ENCODE peak calls at places on chromosomes 2 and 18, in six cellular contexts. One of them, this sample, is unnamed.

GRCh38 chr18:7002107-7002506 is 115.5 kb downstream of the LAMA1 start:
- DNase-seq in A549: no peak
- DNase-seq in H1: no peak
- DNase-seq in HepG2: no peak
- DNase-seq in SK-N-SH: no peak
- DNase-seq in GM12878: no peak
- DNase-seq in this sample: no peak

GRCh38 chr2:29583104-29583503 is 338.3 kb downstream of the ALK start:
- DNase-seq in A549: no peak
- DNase-seq in H1: no peak
- DNase-seq in HepG2: no peak
- DNase-seq in SK-N-SH: no peak
- DNase-seq in GM12878: peak; percentile 47
- DNase-seq in this sample: no peak

GRCh38 chr18:44927127-44927849 is 246.6 kb downstream of the SETBP1 start:
- DNase-seq in A549: no peak
- DNase-seq in H1: no peak
- DNase-seq in HepG2: no peak
- DNase-seq in SK-N-SH: no peak
- DNase-seq in GM12878: no peak
- DNase-seq in this sample: no peak

GRCh38 chr2:226800941-226801784 is 1.5 kb upstream of the IRS1 start:
- DNase-seq in A549: peak; percentile 84
- DNase-seq in H1: peak; percentile 97
- DNase-seq in HepG2: peak; percentile 79
- DNase-seq in SK-N-SH: peak; percentile 92
- DNase-seq in GM12878: peak; percentile 54
- DNase-seq in this sample: no peak

GRCh38 chr2:3641841-3642421 is 16.1 kb upstream of the ALLC start:
- DNase-seq in A549: no peak
- DNase-seq in H1: peak; percentile 45
- DNase-seq in HepG2: no peak
- DNase-seq in SK-N-SH: no peak
- DNase-seq in GM12878: no peak
- DNase-seq in this sample: no peak

GRCh38 chr2:46601328-46601963 is 122.1 kb downstream of the TMEM247 start:
- DNase-seq in A549: no peak
- DNase-seq in H1: no peak
- DNase-seq in HepG2: no peak
- DNase-seq in SK-N-SH: peak; percentile 19
- DNase-seq in GM12878: no peak
- DNase-seq in this sample: no peak

GRCh38 chr2:102235491-102235890 is 48.7 kb downstream of the IL1RL2 start:
- DNase-seq in A549: no peak
- DNase-seq in H1: peak; percentile 51
- DNase-seq in HepG2: peak; percentile 61
- DNase-seq in SK-N-SH: no peak
- DNase-seq in GM12878: no peak
- DNase-seq in this sample: peak; percentile 50

GRCh38 chr2:61179701-61180639 is 18.0 kb downstream of the C2orf74 start:
- DNase-seq in A549: no peak
- DNase-seq in H1: no peak
- DNase-seq in HepG2: no peak
- DNase-seq in SK-N-SH: peak; percentile 42
- DNase-seq in GM12878: no peak
- DNase-seq in this sample: peak; percentile 47

GRCh38 chr2:103809946-103810345 is 1044.0 kb upstream of the POU3F3 start:
- DNase-seq in A549: no peak
- DNase-seq in H1: no peak
- DNase-seq in HepG2: no peak
- DNase-seq in SK-N-SH: no peak
- DNase-seq in GM12878: no peak
- DNase-seq in this sample: no peak

GRCh38 chr2:239142296-239142695 is 258.5 kb downstream of the HDAC4 start:
- DNase-seq in A549: no peak
- DNase-seq in H1: no peak
- DNase-seq in HepG2: no peak
- DNase-seq in SK-N-SH: no peak
- DNase-seq in GM12878: no peak
- DNase-seq in this sample: no peak

GRCh38 chr2:230308402-230309000 is 18.5 kb upstream of the SP140L start:
- DNase-seq in A549: no peak
- DNase-seq in H1: no peak
- DNase-seq in HepG2: no peak
- DNase-seq in SK-N-SH: no peak
- DNase-seq in GM12878: no peak
- DNase-seq in this sample: no peak

GRCh38 chr2:46669996-46670793 is 190.8 kb downstream of the TMEM247 start:
- DNase-seq in A549: no peak
- DNase-seq in H1: no peak
- DNase-seq in HepG2: no peak
- DNase-seq in SK-N-SH: no peak
- DNase-seq in GM12878: no peak
- DNase-seq in this sample: no peak

GRCh38 chr2:43269706-43270105 is 43.3 kb upstream of the ZFP36L2 start:
- DNase-seq in A549: no peak
- DNase-seq in H1: no peak
- DNase-seq in HepG2: no peak
- DNase-seq in SK-N-SH: no peak
- DNase-seq in GM12878: no peak
- DNase-seq in this sample: no peak

GRCh38 chr2:43267393-43267792 is 41.0 kb upstream of the ZFP36L2 start:
- DNase-seq in A549: no peak
- DNase-seq in H1: no peak
- DNase-seq in HepG2: no peak
- DNase-seq in SK-N-SH: peak; percentile 85
- DNase-seq in GM12878: no peak
- DNase-seq in this sample: no peak

GRCh38 chr2:43270461-43270860 is 44.1 kb upstream of the ZFP36L2 start:
- DNase-seq in A549: no peak
- DNase-seq in H1: no peak
- DNase-seq in HepG2: no peak
- DNase-seq in SK-N-SH: no peak
- DNase-seq in GM12878: no peak
- DNase-seq in this sample: no peak

GRCh38 chr2:43268066-43268971 is 41.9 kb upstream of the ZFP36L2 start:
- DNase-seq in A549: no peak
- DNase-seq in H1: no peak
- DNase-seq in HepG2: no peak
- DNase-seq in SK-N-SH: no peak
- DNase-seq in GM12878: no peak
- DNase-seq in this sample: no peak

DNA sequence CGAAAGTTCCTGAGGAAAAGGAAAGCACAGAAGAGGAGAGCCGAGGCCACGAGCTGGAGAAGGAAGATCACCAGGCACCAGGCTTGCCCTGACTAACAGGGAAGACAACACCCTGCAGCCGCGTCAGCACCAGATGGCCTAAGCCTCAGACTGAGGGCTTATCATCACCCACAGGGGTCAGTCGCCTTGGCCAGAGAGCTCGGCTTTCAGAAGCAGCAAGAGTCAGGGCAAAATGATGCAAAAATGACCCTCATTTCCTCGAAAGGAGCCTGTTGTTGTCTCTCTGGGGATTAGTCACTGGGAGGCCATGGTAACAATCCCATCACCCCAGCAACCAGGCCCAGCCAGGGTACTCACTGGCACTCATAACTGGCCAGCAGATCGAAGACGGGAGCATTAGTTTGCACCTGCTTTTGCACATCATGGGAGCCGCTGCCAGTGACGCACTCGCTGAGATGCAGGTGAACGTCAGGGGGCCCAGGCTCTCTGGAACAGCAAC is 42.7 kb upstream of the ZFP36L2 start:
- DNase-seq in A549: no peak
- DNase-seq in H1: no peak
- DNase-seq in HepG2: no peak
- DNase-seq in SK-N-SH: peak; percentile 77
- DNase-seq in GM12878: no peak
- DNase-seq in this sample: peak; percentile 73
- TF ChIP-seq CHD2 in A549: no peak
- TF ChIP-seq CHD2 in H1: no peak
- TF ChIP-seq CHD2 in HepG2: no peak
- TF ChIP-seq CHD2 in SK-N-SH: peak; percentile 39
- TF ChIP-seq CHD2 in GM12878: no peak
- TF ChIP-seq CHD2 in this sample: no peak

DNA sequence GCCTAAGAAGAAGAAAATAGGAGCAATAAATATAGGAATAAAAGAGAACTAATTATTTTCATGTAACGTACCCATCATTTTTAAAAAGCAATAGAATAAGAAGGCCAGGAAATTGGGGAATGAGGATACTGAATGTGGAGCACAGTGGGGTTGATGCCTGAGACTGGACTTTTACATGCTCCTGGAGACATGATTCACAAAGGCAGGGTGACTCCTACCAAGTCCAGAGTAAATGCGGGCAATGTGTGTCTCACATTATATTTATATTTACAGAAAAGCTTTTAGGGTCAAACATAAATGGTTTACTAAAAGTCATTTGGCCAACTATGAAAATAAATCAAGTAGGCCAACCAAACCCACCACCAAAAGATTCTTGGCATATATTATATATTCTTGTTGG is 87.9 kb upstream of the COL5A2 start:
- DNase-seq in A549: no peak
- DNase-seq in H1: no peak
- DNase-seq in HepG2: no peak
- DNase-seq in SK-N-SH: no peak
- DNase-seq in GM12878: no peak
- DNase-seq in this sample: no peak
- TF ChIP-seq CHD2 in A549: no peak
- TF ChIP-seq CHD2 in H1: no peak
- TF ChIP-seq CHD2 in HepG2: no peak
- TF ChIP-seq CHD2 in SK-N-SH: no peak
- TF ChIP-seq CHD2 in GM12878: no peak
- TF ChIP-seq CHD2 in this sample: no peak

GRCh38 chr2:145076085-145076484 is 556.2 kb upstream of the ZEB2 start:
- DNase-seq in A549: no peak
- DNase-seq in H1: no peak
- DNase-seq in HepG2: no peak
- DNase-seq in SK-N-SH: peak; percentile 5
- DNase-seq in GM12878: no peak
- DNase-seq in this sample: no peak
- TF ChIP-seq CHD2 in A549: no peak
- TF ChIP-seq CHD2 in H1: no peak
- TF ChIP-seq CHD2 in HepG2: no peak
- TF ChIP-seq CHD2 in SK-N-SH: no peak
- TF ChIP-seq CHD2 in GM12878: no peak
- TF ChIP-seq CHD2 in this sample: no peak

GRCh38 chr2:118224888-118225264 is 136.6 kb downstream of the INSIG2 start:
- DNase-seq in A549: no peak
- DNase-seq in H1: no peak
- DNase-seq in HepG2: no peak
- DNase-seq in SK-N-SH: peak; percentile 21
- DNase-seq in GM12878: no peak
- DNase-seq in this sample: no peak
- TF ChIP-seq CHD2 in A549: no peak
- TF ChIP-seq CHD2 in H1: no peak
- TF ChIP-seq CHD2 in HepG2: no peak
- TF ChIP-seq CHD2 in SK-N-SH: no peak
- TF ChIP-seq CHD2 in GM12878: no peak
- TF ChIP-seq CHD2 in this sample: no peak

GRCh38 chr2:30684996-30685395 is 122.2 kb downstream of the CAPN13 start:
- DNase-seq in A549: no peak
- DNase-seq in H1: peak; percentile 10
- DNase-seq in HepG2: no peak
- DNase-seq in SK-N-SH: no peak
- DNase-seq in GM12878: no peak
- DNase-seq in this sample: no peak

GRCh38 chr2:30684026-30684425 is 123.2 kb downstream of the CAPN13 start:
- DNase-seq in A549: no peak
- DNase-seq in H1: peak; percentile 13
- DNase-seq in HepG2: no peak
- DNase-seq in SK-N-SH: no peak
- DNase-seq in GM12878: no peak
- DNase-seq in this sample: no peak

GRCh38 chr2:30681022-30681421 is 126.2 kb downstream of the CAPN13 start:
- DNase-seq in A549: no peak
- DNase-seq in H1: no peak
- DNase-seq in HepG2: no peak
- DNase-seq in SK-N-SH: no peak
- DNase-seq in GM12878: no peak
- DNase-seq in this sample: no peak

GRCh38 chr2:30684546-30684945 is 122.7 kb downstream of the CAPN13 start:
- DNase-seq in A549: no peak
- DNase-seq in H1: peak; percentile 13
- DNase-seq in HepG2: no peak
- DNase-seq in SK-N-SH: no peak
- DNase-seq in GM12878: no peak
- DNase-seq in this sample: no peak

GRCh38 chr2:30683240-30683956 is 123.8 kb downstream of the CAPN13 start:
- DNase-seq in A549: no peak
- DNase-seq in H1: peak; percentile 19
- DNase-seq in HepG2: no peak
- DNase-seq in SK-N-SH: no peak
- DNase-seq in GM12878: no peak
- DNase-seq in this sample: no peak
- TF ChIP-seq CHD2 in A549: no peak
- TF ChIP-seq CHD2 in H1: no peak
- TF ChIP-seq CHD2 in HepG2: no peak
- TF ChIP-seq CHD2 in SK-N-SH: no peak
- TF ChIP-seq CHD2 in GM12878: no peak
- TF ChIP-seq CHD2 in this sample: no peak

GRCh38 chr2:189580267-189580661 is 322 bp downstream of the SLC40A1 start:
- DNase-seq in A549: peak; percentile 17
- DNase-seq in H1: peak; percentile 53
- DNase-seq in HepG2: peak; percentile 40
- DNase-seq in SK-N-SH: peak; percentile 65
- DNase-seq in GM12878: no peak
- DNase-seq in this sample: peak; percentile 58
- TF ChIP-seq CHD2 in A549: no peak
- TF ChIP-seq CHD2 in H1: no peak
- TF ChIP-seq CHD2 in HepG2: no peak
- TF ChIP-seq CHD2 in SK-N-SH: no peak
- TF ChIP-seq CHD2 in GM12878: no peak
- TF ChIP-seq CHD2 in this sample: no peak

GRCh38 chr18:58005036-58005435 is 39.0 kb upstream of the NEDD4L start:
- DNase-seq in A549: no peak
- DNase-seq in H1: no peak
- DNase-seq in HepG2: no peak
- DNase-seq in SK-N-SH: no peak
- DNase-seq in GM12878: no peak
- DNase-seq in this sample: no peak
- TF ChIP-seq CHD2 in A549: no peak
- TF ChIP-seq CHD2 in H1: no peak
- TF ChIP-seq CHD2 in HepG2: no peak
- TF ChIP-seq CHD2 in SK-N-SH: no peak
- TF ChIP-seq CHD2 in GM12878: no peak
- TF ChIP-seq CHD2 in this sample: no peak

GRCh38 chr2:54945401-54946219 is 104.6 kb downstream of the RTN4 start:
- DNase-seq in A549: no peak
- DNase-seq in H1: no peak
- DNase-seq in HepG2: peak; percentile 45
- DNase-seq in SK-N-SH: no peak
- DNase-seq in GM12878: peak; percentile 15
- DNase-seq in this sample: no peak
- TF ChIP-seq CHD2 in A549: no peak
- TF ChIP-seq CHD2 in H1: no peak
- TF ChIP-seq CHD2 in HepG2: no peak
- TF ChIP-seq CHD2 in SK-N-SH: no peak
- TF ChIP-seq CHD2 in GM12878: no peak
- TF ChIP-seq CHD2 in this sample: no peak